ENCODE peak calls at places on chromosomes 3 and 15, in nine cellular contexts. O, N, D, T, W, C, H, S and V are unnamed samples.
A peak's percentile ranks its signal among the peaks of the same experiment; 100 is the strongest.

GRCh38 chr3:172562881-172563835 is 39.9 kb upstream of the TNFSF10 start:
- DNase-seq in T (no peak), H (no peak), C (no peak), S (no peak), N (peak; percentile 20), O (no peak), D (no peak), W (peak; percentile 89), V (no peak)

GRCh38 chr15:99438691-99439523 is 126.9 kb upstream of the MEF2A start:
- DNase-seq in C (no peak), O (peak; percentile 48), W (no peak), D (no peak), H (no peak), S (no peak), N (no peak), T (peak; percentile 6), V (no peak)

GRCh38 chr3:89533320-89533719 is 425.9 kb downstream of the EPHA3 start:
- DNase-seq in O (no peak), C (no peak), D (no peak), S (no peak), T (no peak), N (no peak), H (no peak), W (no peak), V (no peak)

GRCh38 chr3:33496449-33496848 is 56.2 kb upstream of the UBP1 start:
- DNase-seq in S (no peak), H (no peak), T (no peak), N (no peak), O (no peak), W (no peak), C (no peak), D (no peak), V (no peak)

GRCh38 chr15:78914027-78914764 is 30.6 kb downstream of the CTSH start:
- DNase-seq in C (no peak), S (no peak), H (no peak), T (no peak), O (peak; percentile 70), W (peak; percentile 39), D (no peak), N (no peak), V (no peak)

GRCh38 chr15:39110336-39110735 is 470.5 kb upstream of the THBS1 start:
- DNase-seq in W (no peak), T (no peak), D (no peak), O (no peak), N (no peak), C (no peak), H (no peak), S (no peak), V (no peak)

GRCh38 chr3:126992216-126992615 is 9.3 kb downstream of the PLXNA1 start:
- DNase-seq in T (no peak), W (no peak), C (no peak), O (no peak), D (no peak), S (no peak), H (no peak), N (no peak), V (no peak)

GRCh38 chr3:153574445-153574844 is 412.4 kb downstream of the RAP2B start:
- DNase-seq in O (no peak), H (no peak), S (no peak), D (no peak), T (no peak), W (peak; percentile 24), C (no peak), N (no peak), V (no peak)

GRCh38 chr15:67322481-67322880 is 67.9 kb downstream of the IQCH start:
- DNase-seq in D (no peak), N (no peak), O (no peak), W (peak; percentile 44), C (no peak), T (no peak), H (no peak), S (no peak), V (no peak)

GRCh38 chr15:29613951-29614382 is 208.3 kb downstream of the TJP1 start:
- DNase-seq in S (no peak), H (no peak), O (no peak), W (no peak), N (no peak), D (no peak), C (no peak), T (no peak), V (no peak)

GRCh38 chr3:31550452-31551251 is 17.9 kb downstream of the STT3B start:
- DNase-seq in N (no peak), S (no peak), C (no peak), O (no peak), W (peak; percentile 40), H (peak; percentile 49), D (no peak), T (no peak), V (no peak)

GRCh38 chr3:41652931-41653330 is 309.0 kb downstream of the ULK4 start:
- DNase-seq in N (no peak), C (no peak), O (no peak), H (no peak), W (no peak), S (no peak), D (no peak), T (no peak), V (no peak)

GRCh38 chr3:27289769-27290413 is 79.3 kb downstream of the NEK10 start:
- DNase-seq in S (no peak), C (no peak), N (no peak), D (no peak), H (no peak), W (peak; percentile 70), O (no peak), T (no peak), V (no peak)

GRCh38 chr3:100650651-100651611 is 41.5 kb downstream of the ADGRG7 start:
- DNase-seq in S (no peak), C (no peak), N (no peak), W (peak; percentile 74), T (no peak), O (no peak), H (peak; percentile 10), D (no peak), V (peak; percentile 24)

GRCh38 chr3:67781218-67781617 is 126.8 kb upstream of the SUCLG2 start:
- DNase-seq in H (no peak), S (no peak), N (no peak), C (no peak), O (no peak), D (no peak), T (no peak), W (no peak), V (no peak)

GRCh38 chr3:17032407-17033034 is 147.8 kb downstream of the PLCL2 start:
- DNase-seq in W (peak; percentile 53), D (no peak), C (no peak), N (no peak), H (peak; percentile 38), T (no peak), O (no peak), S (peak; percentile 25), V (no peak)

GRCh38 chr15:69499521-69500201 is 47.0 kb downstream of the RPLP1 start:
- DNase-seq in W (no peak), D (no peak), C (no peak), H (no peak), O (no peak), N (peak; percentile 42), S (no peak), T (no peak), V (no peak)

GRCh38 chr3:146585156-146585555 is 20.0 kb downstream of the PLSCR5 start:
- DNase-seq in T (no peak), D (no peak), C (no peak), O (no peak), H (no peak), N (no peak), W (no peak), S (no peak), V (no peak)

DNA sequence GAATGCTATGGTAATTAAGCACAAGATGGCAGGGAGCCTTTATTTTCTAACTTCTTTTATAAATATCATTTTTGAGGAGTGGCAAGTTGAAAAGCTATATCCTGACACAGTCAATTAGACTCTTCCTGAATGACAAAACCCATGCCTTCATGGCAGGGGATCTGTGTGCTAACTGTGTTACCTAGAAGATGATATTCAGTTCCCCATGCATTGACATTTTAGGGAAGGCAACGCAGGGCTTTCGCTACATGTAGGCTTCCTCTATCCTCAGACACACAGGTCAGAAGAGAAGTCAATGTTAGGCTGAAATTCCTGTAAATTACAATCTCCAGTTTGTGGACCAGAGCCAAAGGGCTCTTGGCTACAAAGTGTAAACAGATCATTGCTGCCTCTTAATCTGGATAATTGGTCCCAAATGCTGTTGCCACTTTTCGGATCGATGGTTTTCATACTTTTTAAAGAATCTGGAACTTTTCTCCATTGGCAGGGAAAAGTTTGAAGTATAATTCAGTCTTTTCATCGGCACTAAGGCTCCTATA is 22.6 kb upstream of the NR2F2 start:
- DNase-seq in C (no peak), W (no peak), D (no peak), O (no peak), N (no peak), T (no peak), H (no peak), S (no peak), V (no peak)
- H3K4me3 ChIP-seq in C (no peak overlapping the region), W (no peak overlapping the region), D (no peak overlapping the region), O (no peak overlapping the region), N (no peak overlapping the region), T (no peak overlapping the region), H (no peak overlapping the region), S (no peak overlapping the region), V (no peak overlapping the region)

DNA sequence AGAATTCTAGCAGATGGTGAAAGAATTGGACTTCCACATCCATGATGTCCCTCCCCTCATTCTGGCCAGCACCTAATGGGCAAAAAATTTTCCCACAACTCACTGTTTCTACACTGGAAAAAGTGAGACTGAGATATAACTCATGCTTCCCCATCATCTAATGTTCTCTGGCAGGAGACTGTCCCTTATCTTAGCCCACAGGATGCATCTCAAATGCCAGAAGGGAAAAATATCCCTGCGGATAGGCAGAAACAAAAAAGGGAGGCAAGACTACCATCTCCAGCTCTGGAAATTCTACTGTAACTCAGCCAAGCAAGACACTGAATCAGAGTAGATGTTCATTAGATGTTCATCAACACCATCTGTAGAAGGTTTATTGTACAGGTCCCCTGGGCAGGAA is 58.6 kb downstream of the DLG1 start:
- DNase-seq in N (no peak), W (no peak), H (no peak), O (no peak), T (no peak), S (no peak), C (no peak), D (no peak), V (no peak)
- H3K9me3 ChIP-seq in N (no peaks in the 10 kb centered on the region), W (no peaks in the 10 kb centered on the region), H (peaks cover 60% of the 10 kb centered on the region), O (peaks cover 8% of the 10 kb centered on the region), T (peaks cover 10% of the 10 kb centered on the region), S (peaks cover 51% of the 10 kb centered on the region), C (peaks cover 28% of the 10 kb centered on the region), D (peaks cover 34% of the 10 kb centered on the region), V (peaks cover 28% of the 10 kb centered on the region)

GRCh38 chr3:48232734-48233133 is 8.2 kb upstream of the ZNF589 start:
- DNase-seq in C (peak; percentile 51), O (peak; percentile 75), H (peak; percentile 90), S (peak; percentile 77), T (peak; percentile 70), N (peak; percentile 58), D (peak; percentile 87), W (peak; percentile 63), V (peak; percentile 44)
- H3K4me1 ChIP-seq in C (no peaks in the 10 kb centered on the region), O (no peaks in the 10 kb centered on the region), H (peaks cover 54% of the 10 kb centered on the region), S (no peaks in the 10 kb centered on the region), T (no peaks in the 10 kb centered on the region), N (peaks cover 4% of the 10 kb centered on the region), D (peaks cover 19% of the 10 kb centered on the region), W (no peaks in the 10 kb centered on the region), V (no peaks in the 10 kb centered on the region)

DNA sequence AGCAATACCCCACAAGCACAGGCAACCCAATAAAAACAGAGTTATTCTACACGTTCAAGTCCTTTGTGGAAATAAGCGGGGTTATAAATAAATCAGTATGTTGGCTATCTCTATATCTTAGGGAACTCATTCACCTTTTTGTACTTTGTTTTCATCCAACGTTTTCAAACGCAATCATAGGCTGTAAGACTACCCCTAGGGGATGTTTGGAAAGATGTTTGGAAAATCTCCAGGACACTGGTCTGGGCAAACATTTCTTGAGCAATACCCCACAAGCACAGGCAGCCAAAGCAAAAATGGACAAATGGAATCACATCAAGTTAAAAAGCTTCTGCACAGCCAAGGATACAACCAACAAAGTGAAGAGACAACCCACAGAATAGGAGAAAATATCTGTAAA is 70.1 kb downstream of the CLDN11 start:
- DNase-seq in N (peak; percentile 18), O (no peak), H (no peak), T (no peak), C (no peak), W (peak; percentile 89), S (no peak), D (no peak), V (no peak)
- H3K4me3 ChIP-seq in N (no peak overlapping the region), O (no peak overlapping the region), H (no peak overlapping the region), T (no peak overlapping the region), C (no peak overlapping the region), W (no peak overlapping the region), S (no peak overlapping the region), D (no peak overlapping the region), V (no peak overlapping the region)